ENCODE peak calls at places on chromosomes 13 and 19, in six cellular contexts. O is neuronal stem cell; F is lower leg skin; D is T-helper 1 cell; A is stimulated activated CD4-positive, alpha-beta T cell treated with anti-CD3 and anti-CD28 coated beads, Interleukin-4, amount 100 ng/mL, for 4 hours; K is NCI-H1417 treated with DMSO at 0.1 percent for 48 hours. X is an unnamed sample.

GRCh38 chr13:87678353-87678752 is 7.2 kb downstream of the SLITRK5 start:
- DNase-seq in O (no peak), F (no peak), D (no peak), A (no peak), K (no peak), X (no peak)

GRCh38 chr19:18172331-18173053 is 1.1 kb upstream of the IFI30 start:
- DNase-seq in O (no peak), F (no peak), D (no peak), A (no peak), K (no peak), X (no peak)

GRCh38 chr19:1668339-1669123 is 16.1 kb upstream of the TCF3 start:
- DNase-seq in O (no peak), F (no peak), D (no peak), A (no peak), K (no peak), X (no peak)

GRCh38 chr13:95660981-95661581 is 15.9 kb upstream of the DNAJC3 start:
- DNase-seq in O (no peak), F (no peak), D (no peak), A (no peak), K (peak), X (no peak)

GRCh38 chr13:26985285-26985878 is 186.2 kb downstream of the USP12 start:
- DNase-seq in O (peak), F (peak), D (peak), A (peak), K (no peak), X (peak)

GRCh38 chr13:102645701-102646100 is 48.9 kb downstream of the TPP2 start:
- DNase-seq in O (no peak), F (no peak), D (no peak), A (no peak), K (no peak), X (no peak)

GRCh38 chr19:13190781-13191540 is 40.8 kb downstream of the IER2 start:
- DNase-seq in O (no peak), F (no peak), D (no peak), A (no peak), K (no peak), X (no peak)

GRCh38 chr19:30516586-30516985 is 144.4 kb downstream of the ZNF536 start:
- DNase-seq in O (no peak), F (no peak), D (no peak), A (no peak), K (no peak), X (no peak)

GRCh38 chr19:2887391-2887914 is 13.3 kb upstream of the ZNF57 start:
- DNase-seq in O (no peak), F (no peak), D (no peak), A (no peak), K (peak), X (no peak)

GRCh38 chr19:5154129-5154798 is 185.4 kb downstream of the KDM4B start:
- DNase-seq in O (no peak), F (no peak), D (no peak), A (peak), K (no peak), X (peak)

X was measured in ecto neural progenitor cell.